ENCODE peak calls at places on chromosomes 3 and 15, in six cellular contexts. M, K, R, X, E and S are unnamed samples.

GRCh38 chr3:115692887-115693524 is 69.7 kb downstream of the GAP43 start:
- DNase-seq in R (peak), K (peak), E (peak), M (peak), X (peak), S (peak)

GRCh38 chr15:95132774-95133173 is 901.4 kb downstream of the MCTP2 start:
- DNase-seq in X (no peak), R (no peak), K (no peak), M (peak), E (peak), S (peak)

GRCh38 chr3:4866841-4867240 is 112.4 kb upstream of the BHLHE40 start:
- DNase-seq in R (no peak), E (no peak), K (no peak), X (no peak), M (peak), S (peak)

GRCh38 chr15:31485431-31485830 is 158.8 kb downstream of the KLF13 start:
- DNase-seq in X (no peak), R (no peak), M (no peak), E (no peak), K (peak), S (no peak)

GRCh38 chr3:12970684-12971083 is 102.5 kb downstream of the IQSEC1 start:
- DNase-seq in E (no peak), K (no peak), X (no peak), R (no peak), M (no peak), S (no peak)

GRCh38 chr3:116057403-116058006 is 387.8 kb downstream of the LSAMP start:
- DNase-seq in X (no peak), R (no peak), E (no peak), K (no peak), M (no peak), S (no peak)

GRCh38 chr3:177069514-177070329 is 127.6 kb downstream of the TBL1XR1 start:
- DNase-seq in M (peak), R (no peak), X (no peak), K (no peak), E (no peak), S (peak)

GRCh38 chr15:29849218-29849617 is 26.9 kb upstream of the TJP1 start:
- DNase-seq in E (no peak), M (peak), X (no peak), R (no peak), K (no peak), S (no peak)

GRCh38 chr3:63349583-63350177 is 71.6 kb downstream of the SYNPR start:
- DNase-seq in R (peak), X (no peak), K (peak), E (peak), M (peak), S (peak)

GRCh38 chr3:187296915-187297314 is 5.4 kb upstream of the MASP1 start:
- DNase-seq in X (no peak), K (no peak), R (no peak), E (no peak), M (peak), S (no peak)

GRCh38 chr15:34188711-34189110 is 21.2 kb downstream of the KATNBL1 start:
- DNase-seq in R (no peak), K (no peak), M (no peak), E (peak), X (no peak), S (no peak)

GRCh38 chr3:47404955-47405790 is 24.4 kb downstream of the PTPN23 start:
- DNase-seq in R (no peak), E (no peak), K (no peak), M (no peak), X (no peak), S (no peak)

GRCh38 chr15:42832577-42832976 is 88.0 kb downstream of the TTBK2 start:
- DNase-seq in X (no peak), M (peak), E (peak), R (no peak), K (no peak), S (peak)

GRCh38 chr15:49135893-49136292 is 19.5 kb downstream of the COPS2 start:
- DNase-seq in K (no peak), R (no peak), X (no peak), E (peak), M (peak), S (peak)

GRCh38 chr3:33645060-33645841 is 72.8 kb downstream of the CLASP2 start:
- DNase-seq in X (no peak), K (no peak), M (peak), R (no peak), E (peak), S (peak)

GRCh38 chr3:8597515-8597853 is 47.1 kb downstream of the SSUH2 start:
- DNase-seq in X (no peak), E (no peak), M (no peak), K (no peak), R (no peak), S (no peak)

GRCh38 chr3:184560992-184561328 is 625 bp upstream of the EPHB3 start:
- DNase-seq in K (no peak), R (no peak), M (no peak), X (no peak), E (no peak), S (no peak)

GRCh38 chr3:20776717-20777116 is 590.7 kb upstream of the SGO1 start:
- DNase-seq in E (no peak), K (no peak), R (no peak), X (no peak), M (no peak), S (no peak)

GRCh38 chr15:67746022-67746421 is 79.3 kb upstream of the SKOR1 start:
- DNase-seq in K (no peak), X (no peak), M (peak), R (no peak), E (peak), S (peak)

GRCh38 chr15:83155937-83156336 is 48.5 kb downstream of the TM6SF1 start:
- DNase-seq in E (peak), R (no peak), M (no peak), X (no peak), K (no peak), S (no peak)

GRCh38 chr3:88385090-88385489 is 235.3 kb downstream of the C3orf38 start:
- DNase-seq in R (no peak), M (no peak), E (no peak), K (no peak), X (no peak), S (no peak)

GRCh38 chr15:63041982-63042878 is at the start of gene TPM1:
- DNase-seq in X (peak), M (peak), K (peak), E (peak), R (peak), S (peak)

GRCh38 chr3:43034911-43035310 is 55.8 kb downstream of the GASK1A start:
- DNase-seq in R (no peak), M (no peak), E (no peak), X (no peak), K (no peak), S (no peak)

GRCh38 chr3:125116311-125117069 is 60.7 kb upstream of the HEG1 start:
- DNase-seq in X (no peak), K (no peak), R (no peak), E (peak), M (peak), S (no peak)

GRCh38 chr3:197749601-197750395 is at the start of gene FYTTD1:
- DNase-seq in E (peak), X (peak), R (peak), K (peak), M (peak), S (peak)

GRCh38 chr3:71579934-71580318 is 3.6 kb downstream of the FOXP1 start:
- DNase-seq in M (peak), K (no peak), E (peak), X (no peak), R (no peak), S (peak)

GRCh38 chr3:127789051-127789450 is 33.3 kb downstream of the MGLL start:
- DNase-seq in E (no peak), K (no peak), R (no peak), X (no peak), M (no peak), S (no peak)

GRCh38 chr3:133750201-133750748 is 4.1 kb downstream of the TF start:
- DNase-seq in E (no peak), X (no peak), M (no peak), K (no peak), R (no peak), S (no peak)
- H4K91ac ChIP-seq in E (no peak), X (no peak), M (no peak), K (no peak), R (no peak), S (no peak)

GRCh38 chr3:69806735-69807438 is 67.6 kb downstream of the MITF start:
- DNase-seq in R (no peak), M (peak), K (no peak), X (no peak), E (peak), S (peak)

GRCh38 chr3:69805491-69805890 is 66.2 kb downstream of the MITF start:
- DNase-seq in M (no peak), X (no peak), K (no peak), R (no peak), E (peak), S (no peak)

GRCh38 chr3:69807674-69808073 is 68.4 kb downstream of the MITF start:
- DNase-seq in X (no peak), E (no peak), K (no peak), M (no peak), R (no peak), S (no peak)

GRCh38 chr3:69811452-69812401 is 72.5 kb downstream of the MITF start:
- DNase-seq in X (no peak), M (no peak), K (no peak), R (no peak), E (no peak), S (peak)

GRCh38 chr3:69809076-69809835 is 70.0 kb downstream of the MITF start:
- DNase-seq in K (no peak), X (no peak), E (no peak), M (peak), R (no peak), S (no peak)
- H3K4ac ChIP-seq in K (no peak), X (no peak), E (no peak), M (no peak), R (no peak), S (no peak)

GRCh38 chr15:70795311-70795665 is 31.9 kb upstream of the UACA start:
- DNase-seq in R (no peak), K (no peak), X (no peak), M (peak), E (peak), S (peak)
- H2AFZ ChIP-seq in R (no peak), K (no peak), X (no peak), M (peak), E (no peak), S (no peak)

GRCh38 chr3:139634236-139634635 is 43.5 kb downstream of the NMNAT3 start:
- DNase-seq in E (no peak), M (no peak), X (no peak), K (no peak), R (no peak), S (no peak)
- H4K91ac ChIP-seq in E (no peak), M (no peak), X (no peak), K (no peak), R (no peak), S (no peak)

GRCh38 chr15:38928431-38928830 is 363.8 kb upstream of the RASGRP1 start:
- DNase-seq in R (no peak), X (no peak), E (no peak), M (no peak), K (no peak), S (no peak)

DNA sequence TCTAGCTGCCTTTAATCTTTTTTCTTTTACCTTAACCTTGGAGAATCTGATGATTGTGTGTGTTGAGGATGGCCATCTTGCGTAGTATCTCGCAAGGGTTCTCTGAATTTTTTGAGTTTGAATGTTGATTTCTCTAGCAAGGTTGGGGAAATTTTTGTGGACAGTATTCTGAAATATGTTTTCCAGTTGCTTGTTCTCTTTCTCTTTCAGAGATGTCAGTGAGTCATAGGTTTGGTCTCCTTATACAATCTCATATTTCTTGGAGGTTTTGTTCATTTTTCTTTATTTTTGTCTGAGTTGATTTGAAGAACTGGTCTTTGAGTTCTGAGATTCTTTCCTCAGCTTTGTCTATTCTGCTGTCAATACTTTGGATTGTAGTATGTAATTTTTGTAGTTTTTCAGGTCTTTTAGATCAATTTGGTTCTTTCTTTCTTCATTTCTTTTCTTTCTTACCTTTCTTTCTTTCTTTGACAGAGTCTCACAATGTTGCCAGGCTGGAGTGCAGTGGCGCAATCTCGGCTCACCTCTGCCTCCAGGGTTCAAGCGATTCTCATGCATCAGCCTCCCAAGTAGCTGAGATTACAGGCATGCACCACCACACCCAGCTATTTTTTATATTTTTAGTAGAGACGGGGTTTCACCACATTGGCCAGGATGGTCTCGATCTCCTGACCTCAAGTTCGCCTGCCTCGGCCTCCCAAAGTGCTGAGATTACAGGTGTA is 366.4 kb upstream of the RASGRP1 start:
- DNase-seq in M (peak), K (no peak), X (no peak), R (no peak), E (peak), S (peak)
- H3K4ac ChIP-seq in M (peak), K (no peak), X (no peak), R (no peak), E (no peak), S (no peak)